ENCODE peak calls at places on chromosomes 12 and 14, in eight cellular contexts. E is Panc1; V is Calu3; Z is gastrocnemius medialis; F is activated T-cell treated with anti-CD3 and anti-CD28 coated beads, Interleukin-2, amount 50 U/mL, for 1 hour; M is osteocyte; H is GM10248; C is T follicular helper cell. Q is an unnamed sample.

GRCh38 chr12:52147983-52148540 is 43.8 kb downstream of the KRT80 start:
- DNase-seq in Z (no peak), M (no peak), E (no peak), V (no peak), H (no peak), F (no peak), C (no peak), Q (no peak)

GRCh38 chr12:117486840-117487659 is 125.6 kb upstream of the NOS1 start:
- DNase-seq in E (peak; percentile 78), M (no peak), F (no peak), Z (peak; percentile 93), V (peak; percentile 78), C (no peak), H (no peak), Q (no peak)

GRCh38 chr12:100138048-100138907 is 4.4 kb downstream of the BLTP3B start:
- DNase-seq in C (no peak), H (no peak), Z (peak; percentile 22), F (no peak), M (no peak), E (no peak), V (no peak), Q (no peak)

GRCh38 chr12:104147346-104147745 is 9.3 kb upstream of the NFYB start:
- DNase-seq in V (no peak), F (no peak), Z (no peak), H (no peak), M (no peak), E (no peak), C (no peak), Q (no peak)

GRCh38 chr14:35991356-35991755 is 165.2 kb downstream of the BRMS1L start:
- DNase-seq in F (no peak), H (no peak), E (no peak), Z (no peak), C (no peak), V (no peak), M (no peak), Q (no peak)

GRCh38 chr12:11653215-11653753 is 3.8 kb downstream of the ETV6 start:
- DNase-seq in V (no peak), C (no peak), H (peak; percentile 52), E (no peak), F (no peak), M (no peak), Z (no peak), Q (no peak)

GRCh38 chr14:101972126-101972785 is 7.9 kb downstream of the DYNC1H1 start:
- DNase-seq in H (no peak), Z (peak; percentile 92), E (peak; percentile 96), V (peak; percentile 86), C (no peak), F (no peak), M (peak; percentile 92), Q (no peak)

GRCh38 chr12:30989754-30990153 is 63.2 kb downstream of the TSPAN11 start:
- DNase-seq in V (peak; percentile 17), E (no peak), Z (no peak), M (no peak), F (no peak), H (peak; percentile 40), C (no peak), Q (peak; percentile 46)

GRCh38 chr14:94914191-94914590 is 144.3 kb upstream of the GSC start:
- DNase-seq in M (no peak), H (no peak), Z (no peak), E (no peak), C (no peak), F (no peak), V (no peak), Q (no peak)

GRCh38 chr14:54189358-54190354 is 207.2 kb upstream of the CDKN3 start:
- DNase-seq in E (no peak), H (no peak), Z (no peak), V (peak; percentile 23), C (no peak), M (no peak), F (no peak), Q (no peak)

GRCh38 chr12:25433581-25434325 is 119.3 kb downstream of the LMNTD1 start:
- DNase-seq in Z (no peak), H (no peak), M (no peak), F (no peak), C (no peak), V (no peak), E (no peak), Q (no peak)

GRCh38 chr12:57096748-57097553 is 8.0 kb downstream of the NAB2 start:
- DNase-seq in C (no peak), E (no peak), F (no peak), H (no peak), M (peak; percentile 80), V (no peak), Z (no peak), Q (no peak)

GRCh38 chr14:68924392-68925158 is 54.5 kb downstream of the ACTN1 start:
- DNase-seq in E (no peak), F (no peak), V (no peak), C (no peak), Z (no peak), H (no peak), M (no peak), Q (no peak)

GRCh38 chr12:84508325-84508861 is 404.2 kb downstream of the SLC6A15 start:
- DNase-seq in V (peak; percentile 24), E (no peak), Z (no peak), C (no peak), H (no peak), M (no peak), F (no peak), Q (no peak)

GRCh38 chr14:91511014-91511466 is 930 bp upstream of the PPP4R3A start:
- DNase-seq in M (no peak), F (no peak), H (peak; percentile 32), E (no peak), C (no peak), V (no peak), Z (no peak), Q (no peak)

GRCh38 chr14:92958373-92959188 is 35.6 kb downstream of the CHGA start:
- DNase-seq in M (no peak), F (no peak), E (no peak), V (no peak), C (no peak), H (no peak), Z (no peak), Q (no peak)

GRCh38 chr12:124861492-124861891 is 2.2 kb downstream of the SCARB1 start:
- DNase-seq in F (no peak), V (no peak), H (no peak), M (no peak), Z (no peak), E (no peak), C (no peak), Q (no peak)

Q was measured in GM12891.